ENCODE peak calls at places on chromosomes 13 and 19, in seven cellular contexts. C, J, Z, D, E, V and F are unnamed samples.

GRCh38 chr19:1291761-1292418 is 6.2 kb downstream of the EFNA2 start:
- DNase-seq in C (no peak), J (no peak), Z (no peak), D (no peak), E (no peak), V (no peak), F (no peak)

GRCh38 chr13:77185721-77186120 is 141.2 kb downstream of the MYCBP2 start:
- DNase-seq in C (no peak), J (no peak), Z (no peak), D (no peak), E (no peak), V (no peak), F (no peak)

GRCh38 chr13:64206430-64207225 is 2791.0 kb upstream of the PCDH20 start:
- DNase-seq in C (no peak), J (no peak), Z (no peak), D (no peak), E (no peak), V (no peak), F (no peak)

GRCh38 chr19:41911889-41912731 is 16.1 kb downstream of the ERFL start:
- DNase-seq in C (no peak), J (no peak), Z (no peak), D (no peak), E (no peak), V (no peak), F (no peak)

GRCh38 chr19:30684613-30685012 is 312.4 kb downstream of the ZNF536 start:
- DNase-seq in C (no peak), J (no peak), Z (no peak), D (no peak), E (no peak), V (no peak), F (no peak)

GRCh38 chr19:13299838-13300237 is 149.6 kb downstream of the IER2 start:
- DNase-seq in C (no peak), J (no peak), Z (no peak), D (no peak), E (no peak), V (no peak), F (no peak)

GRCh38 chr19:39144487-39145071 is 19.0 kb downstream of the PAK4 start:
- DNase-seq in C (no peak), J (no peak), Z (peak; percentile 61), D (no peak), E (no peak), V (no peak), F (peak; percentile 64)

GRCh38 chr13:99057310-99057975 is 79.6 kb upstream of the DOCK9 start:
- DNase-seq in C (no peak), J (no peak), Z (peak; percentile 67), D (no peak), E (no peak), V (no peak), F (peak; percentile 68)

GRCh38 chr13:87821512-87821911 is 150.3 kb downstream of the SLITRK5 start:
- DNase-seq in C (no peak), J (no peak), Z (no peak), D (no peak), E (no peak), V (no peak), F (no peak)

GRCh38 chr19:16363133-16363851 is 38.7 kb downstream of the KLF2 start:
- DNase-seq in C (no peak), J (no peak), Z (no peak), D (no peak), E (no peak), V (no peak), F (no peak)

GRCh38 chr13:85266771-85267170 is 532.4 kb downstream of the SLITRK6 start:
- DNase-seq in C (no peak), J (no peak), Z (no peak), D (no peak), E (no peak), V (no peak), F (no peak)

GRCh38 chr13:101916108-101916757 is 463.8 kb downstream of the ITGBL1 start:
- DNase-seq in C (no peak), J (no peak), Z (no peak), D (no peak), E (no peak), V (no peak), F (peak; percentile 2)

GRCh38 chr19:34217952-34218817 is 36.2 kb upstream of the GARRE1 start:
- DNase-seq in C (peak; percentile 69), J (no peak), Z (peak; percentile 83), D (peak; percentile 72), E (peak; percentile 67), V (peak; percentile 58), F (peak; percentile 87)

GRCh38 chr19:12065100-12065538 is 588 bp downstream of the ZNF844 start:
- DNase-seq in C (no peak), J (no peak), Z (peak; percentile 54), D (peak; percentile 24), E (no peak), V (no peak), F (peak; percentile 54)

GRCh38 chr19:13978721-13979191 is 26.4 kb downstream of the DCAF15 start:
- DNase-seq in C (no peak), J (no peak), Z (no peak), D (no peak), E (no peak), V (no peak), F (no peak)

GRCh38 chr13:22218784-22219183 is 547.9 kb downstream of the FGF9 start:
- DNase-seq in C (no peak), J (no peak), Z (no peak), D (no peak), E (no peak), V (no peak), F (no peak)

GRCh38 chr19:44552324-44552723 is 22.8 kb upstream of the CEACAM20 start:
- DNase-seq in C (peak; percentile 31), J (peak; percentile 8), Z (peak; percentile 16), D (peak; percentile 62), E (peak; percentile 66), V (no peak), F (peak; percentile 29)

GRCh38 chr13:89465366-89465765 is 1794.2 kb downstream of the SLITRK5 start:
- DNase-seq in C (no peak), J (no peak), Z (peak; percentile 6), D (no peak), E (no peak), V (no peak), F (peak; percentile 7)

GRCh38 chr19:46821512-46822359 is 28.9 kb downstream of the AP2S1 start:
- DNase-seq in C (peak; percentile 78), J (peak; percentile 35), Z (no peak), D (peak; percentile 62), E (no peak), V (peak; percentile 40), F (no peak)